ENCODE peak calls at places on chromosomes 7 and 10, in five cellular contexts. U, N, L, W and T are unnamed samples.

GRCh38 chr7:32298403-32299132 is 191.6 kb downstream of the LSM5 start:
- DNase-seq in U (peak), L (no peak), W (peak), N (peak), T (no peak)

GRCh38 chr10:51694369-51694768 is 5.0 kb downstream of the CSTF2T start:
- DNase-seq in W (no peak), L (no peak), N (no peak), U (no peak), T (no peak)

GRCh38 chr10:89167915-89168314 is 39.2 kb downstream of the CH25H start:
- DNase-seq in U (no peak), W (no peak), L (no peak), N (no peak), T (no peak)

GRCh38 chr7:17401806-17402627 is 103.6 kb downstream of the AHR start:
- DNase-seq in L (no peak), U (no peak), N (no peak), W (no peak), T (no peak)

GRCh38 chr10:133109736-133110532 is 22.2 kb downstream of the ADGRA1 start:
- DNase-seq in W (no peak), L (no peak), N (no peak), U (no peak), T (no peak)

GRCh38 chr10:75857269-75857846 is 425.9 kb downstream of the LRMDA start:
- DNase-seq in W (peak), U (no peak), L (no peak), N (no peak), T (no peak)

GRCh38 chr10:128047991-128048826 is 78.0 kb downstream of the MKI67 start:
- DNase-seq in U (peak), W (no peak), N (no peak), L (peak), T (peak)

GRCh38 chr7:24819916-24820689 is 62.8 kb upstream of the GSDME start:
- DNase-seq in U (peak), W (peak), N (peak), L (peak), T (peak)

GRCh38 chr7:106848851-106849442 is 16.1 kb upstream of the PIK3CG start:
- DNase-seq in U (peak), W (no peak), N (no peak), L (peak), T (peak)

GRCh38 chr7:22001345-22002004 is 55.8 kb upstream of the CDCA7L start:
- DNase-seq in U (peak), W (peak), N (peak), L (peak), T (peak)

GRCh38 chr10:11794566-11794965 is 28.6 kb upstream of the PROSER2 start:
- DNase-seq in L (no peak), U (no peak), W (no peak), N (no peak), T (no peak)

GRCh38 chr10:79314761-79315601 is 32.3 kb upstream of the PPIF start:
- DNase-seq in W (no peak), N (no peak), U (no peak), L (no peak), T (no peak)

GRCh38 chr7:2122651-2123050 is 110.1 kb downstream of the MAD1L1 start:
- DNase-seq in L (no peak), U (no peak), N (no peak), W (no peak), T (no peak)